ENCODE peak calls at places on chromosomes 11 and 22, in five cellular contexts. K is stimulated activated CD4-positive, alpha-beta T cell treated with anti-CD3 and anti-CD28 coated beads, TNF-alpha, amount 100 ng/mL, for 48 hours; T is cardiac fibroblast; W is central memory CD4-positive, alpha-beta T cell; J is A172. F is an unnamed sample.

GRCh38 chr11:2177081-2177480 is 5.5 kb upstream of the TH start:
- DNase-seq in W (no peak), T (no peak), J (no peak), K (no peak), F (no peak)

GRCh38 chr11:8503872-8504491 is 90.0 kb downstream of the STK33 start:
- DNase-seq in T (peak), J (no peak), W (no peak), K (no peak), F (no peak)

GRCh38 chr11:69480547-69481392 is 693 bp upstream of the LINC01488 start:
- DNase-seq in T (peak), W (no peak), K (no peak), J (no peak), F (no peak)

GRCh38 chr11:112975493-112975892 is 14.3 kb downstream of the NCAM1 start:
- DNase-seq in K (no peak), W (no peak), J (no peak), T (no peak), F (no peak)

GRCh38 chr11:56842829-56843794 is 94.6 kb upstream of the OR9G4 start:
- DNase-seq in J (no peak), K (no peak), T (no peak), W (no peak), F (no peak)

GRCh38 chr22:25404923-25405853 is 159.3 kb upstream of the GRK3 start:
- DNase-seq in J (no peak), T (peak), K (peak), W (peak), F (peak)

GRCh38 chr11:19956228-19956627 is 204.0 kb downstream of the DBX1 start:
- DNase-seq in W (no peak), K (no peak), T (peak), J (no peak), F (no peak)

GRCh38 chr11:47256374-47256773 is 1.4 kb upstream of the NR1H3 start:
- DNase-seq in T (no peak), J (no peak), W (no peak), K (no peak), F (no peak)

GRCh38 chr11:61545341-61545740 is 35.5 kb downstream of the SYT7 start:
- DNase-seq in W (no peak), T (no peak), J (no peak), K (no peak), F (no peak)

GRCh38 chr22:50192825-50193204 is 7.1 kb downstream of the TRABD start:
- DNase-seq in W (peak), J (no peak), K (no peak), T (no peak), F (peak)

GRCh38 chr22:31945971-31946680 is 1.8 kb downstream of the YWHAH start:
- DNase-seq in J (no peak), T (peak), W (no peak), K (no peak), F (no peak)

GRCh38 chr22:30305906-30306628 is 16.8 kb upstream of the CASTOR1 start:
- DNase-seq in W (peak), T (no peak), K (no peak), J (no peak), F (peak)

GRCh38 chr11:45017329-45017728 is 66.6 kb upstream of the TP53I11 start:
- DNase-seq in T (no peak), J (no peak), K (no peak), W (no peak), F (no peak)

GRCh38 chr11:25941353-25941752 is 390.6 kb upstream of the ANO3 start:
- DNase-seq in K (no peak), J (no peak), W (no peak), T (no peak), F (no peak)

GRCh38 chr22:43136255-43136654 is 6.9 kb downstream of the MCAT start:
- DNase-seq in T (peak), W (peak), K (no peak), J (no peak), F (no peak)

GRCh38 chr11:67251841-67252240 is 14.4 kb upstream of the GRK2 start:
- DNase-seq in K (no peak), W (no peak), J (no peak), T (no peak), F (no peak)

GRCh38 chr22:22810018-22810427 is 77.6 kb upstream of the IGLL5 start:
- DNase-seq in J (no peak), W (peak), T (peak), K (peak), F (peak)

GRCh38 chr22:47370448-47371262 is 608.2 kb downstream of the TBC1D22A start:
- DNase-seq in K (no peak), J (no peak), W (no peak), T (no peak), F (no peak)

GRCh38 chr11:10386361-10386760 is 68.7 kb upstream of the AMPD3 start:
- DNase-seq in T (no peak), W (no peak), J (no peak), K (no peak), F (no peak)

GRCh38 chr22:28761449-28761755 is 11.1 kb upstream of the CCDC117 start:
- DNase-seq in T (no peak), W (no peak), J (no peak), K (no peak), F (no peak)

GRCh38 chr11:65639623-65640482 is 2.0 kb downstream of the SIPA1 start:
- DNase-seq in J (no peak), K (no peak), T (no peak), W (peak), F (peak)

GRCh38 chr22:27224485-27225364 is 567.3 kb downstream of the MIAT start:
- DNase-seq in T (peak), W (no peak), K (no peak), J (peak), F (no peak)